ENCODE peak calls at places on chromosomes 7 and 10, in eight cellular contexts. One of them, this sample, is unnamed. For H3K4me1 and H3K36me3, the result is how much of the 10 kb centered on the place peaks cover.

GRCh38 chr7:35736725-35737124 is 41.8 kb upstream of the HERPUD2 start:
- DNase-seq in upper lobe of right lung: no peak
- DNase-seq in body of pancreas: no peak
- DNase-seq in IMR-90: peak
- DNase-seq in tibial nerve: no peak
- DNase-seq in kidney: no peak
- DNase-seq in Panc1: no peak
- DNase-seq in CD8-positive, alpha-beta T cell: no peak
- DNase-seq in this sample: no peak

GRCh38 chr10:100970076-100970913 is 991 bp downstream of the SEMA4G start:
- DNase-seq in upper lobe of right lung: no peak
- DNase-seq in body of pancreas: peak
- DNase-seq in IMR-90: no peak
- DNase-seq in tibial nerve: no peak
- DNase-seq in kidney: peak
- DNase-seq in Panc1: no peak
- DNase-seq in CD8-positive, alpha-beta T cell: peak
- DNase-seq in this sample: no peak

GRCh38 chr7:20307901-20308300 is 22.8 kb upstream of the ITGB8 start:
- DNase-seq in upper lobe of right lung: no peak
- DNase-seq in body of pancreas: no peak
- DNase-seq in IMR-90: no peak
- DNase-seq in tibial nerve: no peak
- DNase-seq in kidney: no peak
- DNase-seq in Panc1: no peak
- DNase-seq in CD8-positive, alpha-beta T cell: no peak
- DNase-seq in this sample: no peak

GRCh38 chr7:93044147-93044810 is 73.5 kb downstream of the SAMD9 start:
- DNase-seq in upper lobe of right lung: no peak
- DNase-seq in body of pancreas: no peak
- DNase-seq in IMR-90: peak
- DNase-seq in tibial nerve: no peak
- DNase-seq in kidney: no peak
- DNase-seq in Panc1: no peak
- DNase-seq in CD8-positive, alpha-beta T cell: no peak
- DNase-seq in this sample: peak

GRCh38 chr10:104424719-104425118 is 71.1 kb downstream of the CFAP58 start:
- DNase-seq in upper lobe of right lung: no peak
- DNase-seq in body of pancreas: no peak
- DNase-seq in IMR-90: peak
- DNase-seq in tibial nerve: no peak
- DNase-seq in kidney: no peak
- DNase-seq in Panc1: no peak
- DNase-seq in CD8-positive, alpha-beta T cell: no peak
- DNase-seq in this sample: no peak

GRCh38 chr7:150378115-150378852 is 846 bp upstream of the ZNF775 start:
- DNase-seq in upper lobe of right lung: peak
- DNase-seq in body of pancreas: peak
- DNase-seq in IMR-90: peak
- DNase-seq in tibial nerve: no peak
- DNase-seq in kidney: peak
- DNase-seq in Panc1: no peak
- DNase-seq in CD8-positive, alpha-beta T cell: peak
- DNase-seq in this sample: peak

GRCh38 chr10:35910234-35910633 is 268.1 kb upstream of the FZD8 start:
- DNase-seq in upper lobe of right lung: no peak
- DNase-seq in body of pancreas: no peak
- DNase-seq in IMR-90: peak
- DNase-seq in tibial nerve: no peak
- DNase-seq in kidney: no peak
- DNase-seq in Panc1: no peak
- DNase-seq in CD8-positive, alpha-beta T cell: no peak
- DNase-seq in this sample: no peak

GRCh38 chr10:123562811-123563580 is 103.2 kb upstream of the GPR26 start:
- DNase-seq in upper lobe of right lung: no peak
- DNase-seq in body of pancreas: no peak
- DNase-seq in IMR-90: no peak
- DNase-seq in tibial nerve: no peak
- DNase-seq in kidney: no peak
- DNase-seq in Panc1: no peak
- DNase-seq in CD8-positive, alpha-beta T cell: no peak
- DNase-seq in this sample: no peak

GRCh38 chr7:22256702-22257101 is 100.3 kb downstream of the RAPGEF5 start:
- DNase-seq in upper lobe of right lung: no peak
- DNase-seq in body of pancreas: no peak
- DNase-seq in IMR-90: no peak
- DNase-seq in tibial nerve: no peak
- DNase-seq in kidney: no peak
- DNase-seq in Panc1: no peak
- DNase-seq in CD8-positive, alpha-beta T cell: no peak
- DNase-seq in this sample: no peak

GRCh38 chr7:132516042-132516840 is 60.0 kb downstream of the PLXNA4 start:
- DNase-seq in upper lobe of right lung: no peak
- DNase-seq in body of pancreas: no peak
- DNase-seq in IMR-90: peak
- DNase-seq in tibial nerve: no peak
- DNase-seq in kidney: no peak
- DNase-seq in Panc1: no peak
- DNase-seq in CD8-positive, alpha-beta T cell: no peak
- DNase-seq in this sample: no peak

GRCh38 chr7:81285142-81285871 is 366.5 kb upstream of the SEMA3C start:
- DNase-seq in upper lobe of right lung: no peak
- DNase-seq in body of pancreas: no peak
- DNase-seq in IMR-90: peak
- DNase-seq in tibial nerve: no peak
- DNase-seq in kidney: no peak
- DNase-seq in Panc1: no peak
- DNase-seq in CD8-positive, alpha-beta T cell: no peak
- DNase-seq in this sample: peak

GRCh38 chr10:21372651-21373410 is 152.7 kb downstream of the SKIDA1 start:
- DNase-seq in upper lobe of right lung: no peak
- DNase-seq in body of pancreas: no peak
- DNase-seq in IMR-90: peak
- DNase-seq in tibial nerve: no peak
- DNase-seq in kidney: no peak
- DNase-seq in Panc1: no peak
- DNase-seq in CD8-positive, alpha-beta T cell: peak
- DNase-seq in this sample: peak

GRCh38 chr10:12703813-12704212 is 297.7 kb downstream of the CCDC3 start:
- DNase-seq in upper lobe of right lung: no peak
- DNase-seq in body of pancreas: no peak
- DNase-seq in IMR-90: peak
- DNase-seq in tibial nerve: no peak
- DNase-seq in kidney: no peak
- DNase-seq in Panc1: no peak
- DNase-seq in CD8-positive, alpha-beta T cell: no peak
- DNase-seq in this sample: no peak

GRCh38 chr10:50653142-50653541 is 29.4 kb upstream of the SGMS1 start:
- DNase-seq in upper lobe of right lung: no peak
- DNase-seq in body of pancreas: peak
- DNase-seq in IMR-90: peak
- DNase-seq in tibial nerve: no peak
- DNase-seq in kidney: no peak
- DNase-seq in Panc1: peak
- DNase-seq in CD8-positive, alpha-beta T cell: no peak
- DNase-seq in this sample: no peak

GRCh38 chr7:151459726-151460473 is 20.0 kb upstream of the CRYGN start:
- DNase-seq in upper lobe of right lung: peak
- DNase-seq in body of pancreas: peak
- DNase-seq in IMR-90: peak
- DNase-seq in tibial nerve: peak
- DNase-seq in kidney: peak
- DNase-seq in Panc1: peak
- DNase-seq in CD8-positive, alpha-beta T cell: no peak
- DNase-seq in this sample: peak

GRCh38 chr10:119783665-119784027 is 57.8 kb downstream of the INPP5F start:
- DNase-seq in upper lobe of right lung: no peak
- DNase-seq in body of pancreas: no peak
- DNase-seq in IMR-90: no peak
- DNase-seq in tibial nerve: no peak
- DNase-seq in kidney: no peak
- DNase-seq in Panc1: no peak
- DNase-seq in CD8-positive, alpha-beta T cell: no peak
- DNase-seq in this sample: no peak

GRCh38 chr10:112792487-112793196 is 157.4 kb upstream of the TCF7L2 start:
- DNase-seq in upper lobe of right lung: no peak
- DNase-seq in body of pancreas: peak
- DNase-seq in IMR-90: peak
- DNase-seq in tibial nerve: no peak
- DNase-seq in kidney: peak
- DNase-seq in Panc1: no peak
- DNase-seq in CD8-positive, alpha-beta T cell: no peak
- DNase-seq in this sample: no peak

GRCh38 chr7:17706734-17707133 is 233.6 kb downstream of the SNX13 start:
- DNase-seq in upper lobe of right lung: no peak
- DNase-seq in body of pancreas: peak
- DNase-seq in IMR-90: peak
- DNase-seq in tibial nerve: no peak
- DNase-seq in kidney: no peak
- DNase-seq in Panc1: peak
- DNase-seq in CD8-positive, alpha-beta T cell: peak
- DNase-seq in this sample: peak

GRCh38 chr7:155533120-155533826 is 13.1 kb downstream of the CNPY1 start:
- DNase-seq in upper lobe of right lung: peak
- DNase-seq in body of pancreas: peak
- DNase-seq in IMR-90: no peak
- DNase-seq in tibial nerve: no peak
- DNase-seq in kidney: peak
- DNase-seq in Panc1: no peak
- DNase-seq in CD8-positive, alpha-beta T cell: no peak
- DNase-seq in this sample: no peak

GRCh38 chr7:29900745-29901144 is 88.9 kb downstream of the SCRN1 start:
- DNase-seq in upper lobe of right lung: no peak
- DNase-seq in body of pancreas: no peak
- DNase-seq in IMR-90: no peak
- DNase-seq in tibial nerve: no peak
- DNase-seq in kidney: no peak
- DNase-seq in Panc1: no peak
- DNase-seq in CD8-positive, alpha-beta T cell: no peak
- DNase-seq in this sample: no peak

DNA sequence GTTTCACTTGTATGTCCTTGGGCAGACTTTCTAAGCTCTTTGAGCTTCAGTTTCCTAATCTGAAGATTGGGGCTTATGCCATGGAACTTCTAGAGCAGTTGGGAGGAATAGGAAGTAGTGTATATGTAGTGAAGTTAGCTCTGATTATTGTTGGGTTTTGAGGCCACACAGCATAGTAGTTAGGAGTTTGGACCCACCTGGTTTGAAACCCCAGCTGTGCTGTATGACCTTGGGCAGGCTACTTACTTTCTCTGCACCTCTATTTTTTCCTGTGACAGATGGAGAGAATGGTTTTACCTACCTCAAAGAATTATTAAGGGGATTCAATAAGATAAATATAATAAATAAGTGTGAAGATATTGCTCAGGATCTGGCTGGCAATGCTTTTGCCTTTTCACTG is 61.4 kb upstream of the ADRB1 start:
- DNase-seq in upper lobe of right lung: no peak
- DNase-seq in body of pancreas: no peak
- DNase-seq in IMR-90: no peak
- DNase-seq in tibial nerve: no peak
- DNase-seq in kidney: no peak
- DNase-seq in Panc1: no peak
- DNase-seq in CD8-positive, alpha-beta T cell: no peak
- DNase-seq in this sample: no peak
- H3K4me3 ChIP-seq in upper lobe of right lung: no peak
- H3K4me3 ChIP-seq in body of pancreas: no peak
- H3K4me3 ChIP-seq in IMR-90: no peak
- H3K4me3 ChIP-seq in tibial nerve: no peak
- H3K4me3 ChIP-seq in kidney: no peak
- H3K4me3 ChIP-seq in Panc1: no peak
- H3K4me3 ChIP-seq in CD8-positive, alpha-beta T cell: no peak
- H3K4me3 ChIP-seq in this sample: no peak

GRCh38 chr7:152673902-152674301 is 2.0 kb downstream of the XRCC2 start:
- DNase-seq in upper lobe of right lung: no peak
- DNase-seq in body of pancreas: no peak
- DNase-seq in IMR-90: no peak
- DNase-seq in tibial nerve: no peak
- DNase-seq in kidney: no peak
- DNase-seq in Panc1: no peak
- DNase-seq in CD8-positive, alpha-beta T cell: no peak
- DNase-seq in this sample: no peak
- H3K4me1 ChIP-seq in upper lobe of right lung: under half
- H3K4me1 ChIP-seq in body of pancreas: under half
- H3K4me1 ChIP-seq in IMR-90: under half
- H3K4me1 ChIP-seq in tibial nerve: under half
- H3K4me1 ChIP-seq in kidney: under half
- H3K4me1 ChIP-seq in Panc1: under half
- H3K4me1 ChIP-seq in CD8-positive, alpha-beta T cell: under half
- H3K4me1 ChIP-seq in this sample: under half

DNA sequence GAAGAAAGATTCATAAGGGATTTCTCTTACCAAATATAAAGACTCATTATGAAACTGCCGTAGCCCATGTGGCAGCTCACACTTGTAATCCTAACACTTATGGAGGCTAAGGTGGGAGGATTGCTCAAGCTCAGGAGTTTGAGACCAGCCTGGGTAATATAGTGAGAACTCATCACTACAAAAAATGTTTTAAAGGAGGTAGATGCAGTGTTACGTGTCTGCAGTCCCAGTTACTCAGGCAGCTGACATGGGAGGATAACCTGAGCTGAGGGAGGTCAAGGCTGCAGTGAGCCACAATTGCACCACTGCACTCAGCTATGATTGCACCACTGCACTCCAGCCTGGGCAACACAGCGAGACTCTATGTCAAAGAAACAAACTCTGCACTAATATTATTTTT is 18.1 kb upstream of the DNA2 start:
- DNase-seq in upper lobe of right lung: no peak
- DNase-seq in body of pancreas: no peak
- DNase-seq in IMR-90: no peak
- DNase-seq in tibial nerve: no peak
- DNase-seq in kidney: no peak
- DNase-seq in Panc1: no peak
- DNase-seq in CD8-positive, alpha-beta T cell: no peak
- DNase-seq in this sample: no peak
- H3K36me3 ChIP-seq in upper lobe of right lung: half or more
- H3K36me3 ChIP-seq in body of pancreas: under half
- H3K36me3 ChIP-seq in IMR-90: under half
- H3K36me3 ChIP-seq in tibial nerve: half or more
- H3K36me3 ChIP-seq in kidney: under half
- H3K36me3 ChIP-seq in Panc1: under half
- H3K36me3 ChIP-seq in CD8-positive, alpha-beta T cell: under half
- H3K36me3 ChIP-seq in this sample: half or more

DNA sequence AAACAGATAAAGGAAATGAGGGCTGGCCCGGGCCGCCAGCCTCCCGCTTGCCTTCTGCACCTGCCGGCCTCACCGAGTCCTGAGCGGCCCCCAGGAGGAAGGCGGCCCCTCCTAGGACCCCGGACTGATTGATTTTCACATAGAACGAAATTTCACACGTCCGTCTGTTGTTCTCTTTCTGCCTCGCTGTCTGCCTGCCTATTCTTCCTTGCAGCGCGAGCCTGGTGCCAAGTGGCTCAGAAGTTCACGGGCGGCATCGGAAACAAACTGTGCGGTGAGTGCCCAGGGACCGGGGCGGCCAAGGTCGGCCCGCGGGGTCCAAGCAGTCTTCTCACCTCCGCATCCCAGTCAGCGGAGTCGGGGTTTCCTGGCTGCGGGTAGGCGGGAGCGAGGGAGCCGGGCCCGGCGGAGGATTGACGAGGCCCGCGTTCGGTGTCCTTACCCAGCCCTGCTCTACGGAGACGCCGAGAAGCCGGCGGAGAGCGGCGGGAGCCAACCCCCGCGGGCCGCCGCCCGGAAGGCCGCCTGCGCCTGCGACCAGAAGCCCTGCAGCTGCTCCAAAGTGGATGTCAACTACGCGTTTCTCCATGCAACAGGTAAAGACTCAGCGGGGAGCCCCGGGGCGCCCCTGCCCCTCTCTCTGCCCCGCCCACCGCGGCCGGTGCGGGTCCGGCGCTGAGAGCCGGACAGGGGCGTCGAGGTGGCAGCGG is 977 bp downstream of the GAD2 start:
- DNase-seq in upper lobe of right lung: no peak
- DNase-seq in body of pancreas: no peak
- DNase-seq in IMR-90: no peak
- DNase-seq in tibial nerve: no peak
- DNase-seq in kidney: no peak
- DNase-seq in Panc1: no peak
- DNase-seq in CD8-positive, alpha-beta T cell: no peak
- DNase-seq in this sample: no peak
- H3K4me3 ChIP-seq in upper lobe of right lung: no peak
- H3K4me3 ChIP-seq in body of pancreas: no peak
- H3K4me3 ChIP-seq in IMR-90: no peak
- H3K4me3 ChIP-seq in tibial nerve: no peak
- H3K4me3 ChIP-seq in kidney: no peak
- H3K4me3 ChIP-seq in Panc1: no peak
- H3K4me3 ChIP-seq in CD8-positive, alpha-beta T cell: no peak
- H3K4me3 ChIP-seq in this sample: no peak

This sample was measured in SJSA1.